ENCODE peak calls at places on chromosomes 2 and 18, in four cellular contexts. W is T-helper 2 cell, Z is RKO, D is aorta. J is an unnamed sample.

GRCh38 chr2:219291394-219291793 is 12.2 kb downstream of the DNAJB2 start:
- DNase-seq in D (no peak), Z (no peak), W (no peak), J (peak; percentile 47)

GRCh38 chr2:218149865-218150264 is 16.9 kb downstream of the CXCR1 start:
- DNase-seq in D (no peak), W (no peak), Z (no peak), J (no peak)

GRCh38 chr2:141878016-141878415 is 252.8 kb downstream of the LRP1B start:
- DNase-seq in W (no peak), D (no peak), Z (no peak), J (no peak)

GRCh38 chr2:163735692-163736432 is at the start of gene FIGN:
- DNase-seq in W (no peak), D (peak; percentile 83), Z (no peak), J (peak; percentile 84)

GRCh38 chr2:140929866-140930265 is 1201.0 kb downstream of the LRP1B start:
- DNase-seq in D (no peak), Z (no peak), W (no peak), J (no peak)

GRCh38 chr2:42978175-42978886 is 185.9 kb upstream of the HAAO start:
- DNase-seq in Z (no peak), W (no peak), D (no peak), J (no peak)

GRCh38 chr2:144605232-144605631 is 85.3 kb upstream of the ZEB2 start:
- DNase-seq in Z (no peak), W (no peak), D (no peak), J (no peak)

GRCh38 chr18:32879497-32879896 is 106.7 kb upstream of the KLHL14 start:
- DNase-seq in D (no peak), W (no peak), Z (no peak), J (no peak)

GRCh38 chr18:59549797-59550516 is 147.3 kb downstream of the CCBE1 start:
- DNase-seq in D (no peak), Z (no peak), W (no peak), J (no peak)

GRCh38 chr18:34493566-34494358 is 216.3 kb upstream of the DTNA start:
- DNase-seq in W (no peak), Z (no peak), D (peak; percentile 53), J (no peak)

GRCh38 chr18:54444309-54444914 is 86.7 kb downstream of the C18orf54 start:
- DNase-seq in W (no peak), D (no peak), Z (peak; percentile 64), J (no peak)

GRCh38 chr2:56008661-56009411 is 85.3 kb upstream of the EFEMP1 start:
- DNase-seq in Z (no peak), W (no peak), D (peak; percentile 70), J (no peak)

GRCh38 chr18:32208012-32208411 is 18.2 kb downstream of the MEP1B start:
- DNase-seq in D (no peak), Z (no peak), W (no peak), J (no peak)

GRCh38 chr18:59265246-59266018 is 7.8 kb downstream of the RAX start:
- DNase-seq in D (no peak), Z (no peak), W (no peak), J (peak; percentile 83)

GRCh38 chr18:29501952-29502351 is 1325.0 kb upstream of the CDH2 start:
- DNase-seq in Z (peak; percentile 66), W (no peak), D (no peak), J (no peak)

GRCh38 chr2:64565949-64566705 is 42.0 kb downstream of the AFTPH start:
- DNase-seq in Z (no peak), W (no peak), D (no peak), J (no peak)

GRCh38 chr2:198471291-198471690 is 666.9 kb downstream of the PLCL1 start:
- DNase-seq in W (no peak), Z (no peak), D (no peak), J (no peak)

GRCh38 chr2:38106420-38107182 is 30.6 kb upstream of the CYP1B1 start:
- DNase-seq in D (no peak), Z (no peak), W (no peak), J (no peak)

GRCh38 chr2:138564586-138565250 is 63.1 kb downstream of the SPOPL start:
- DNase-seq in D (no peak), Z (no peak), W (no peak), J (no peak)

GRCh38 chr2:13581471-13581870 is 864.7 kb downstream of the TRIB2 start:
- DNase-seq in Z (no peak), D (no peak), W (no peak), J (no peak)

GRCh38 chr2:886072-887022 is 64.3 kb upstream of the SNTG2 start:
- DNase-seq in W (no peak), Z (no peak), D (no peak), J (no peak)

GRCh38 chr18:8217041-8217564 is 392.1 kb upstream of the RAB12 start:
- DNase-seq in Z (no peak), D (no peak), W (no peak), J (no peak)

GRCh38 chr2:6906165-6906751 is 11.0 kb upstream of the RNF144A start:
- DNase-seq in Z (no peak), D (no peak), W (no peak), J (no peak)

GRCh38 chr2:60066096-60066839 is 487.2 kb downstream of the BCL11A start:
- DNase-seq in Z (no peak), W (no peak), D (no peak), J (no peak)

GRCh38 chr2:165203689-165204559 is at the start of gene SCN3A:
- DNase-seq in Z (peak; percentile 58), D (no peak), W (no peak), J (no peak)

GRCh38 chr18:54983041-54983686 is 23.9 kb upstream of the CCDC68 start:
- DNase-seq in Z (peak; percentile 74), W (no peak), D (no peak), J (no peak)

J was measured in left lung.